ENCODE peak calls at places on chromosomes 2 and 18, in ten cellular contexts. J, Q, I, P, B, D, Z, R, H and M are unnamed samples. For H3K4me1 and H3K9me3, the result is how much of the 10 kb centered on the place peaks cover.

GRCh38 chr2:237431372-237431771 is 17.4 kb upstream of the COL6A3 start:
- DNase-seq in J (no peak), Q (no peak), I (peak), P (no peak), B (no peak), D (no peak), Z (no peak), R (no peak), H (no peak), M (peak)

GRCh38 chr2:187986392-187987105 is 305.1 kb upstream of the GULP1 start:
- DNase-seq in J (no peak), Q (no peak), I (peak), P (no peak), B (no peak), D (no peak), Z (no peak), R (no peak), H (no peak), M (no peak)

GRCh38 chr2:227325824-227326195 is 759 bp downstream of the MFF start:
- DNase-seq in J (peak), Q (peak), I (peak), P (peak), B (no peak), D (no peak), Z (peak), R (peak), H (no peak), M (peak)

GRCh38 chr2:166519391-166519962 is 25.4 kb upstream of the SCN7A start:
- DNase-seq in J (no peak), Q (no peak), I (no peak), P (no peak), B (no peak), D (no peak), Z (no peak), R (peak), H (no peak), M (peak)

GRCh38 chr2:189249171-189249570 is 69.6 kb upstream of the COL5A2 start:
- DNase-seq in J (no peak), Q (no peak), I (peak), P (no peak), B (no peak), D (no peak), Z (no peak), R (no peak), H (no peak), M (peak)

GRCh38 chr2:204431529-204431928 is 113.7 kb upstream of the PARD3B start:
- DNase-seq in J (no peak), Q (no peak), I (no peak), P (no peak), B (no peak), D (no peak), Z (no peak), R (no peak), H (no peak), M (no peak)

GRCh38 chr2:126811101-126811500 is 87.6 kb upstream of the TEX51 start:
- DNase-seq in J (no peak), Q (no peak), I (no peak), P (no peak), B (no peak), D (no peak), Z (no peak), R (no peak), H (no peak), M (no peak)

GRCh38 chr18:28541276-28541930 is 364.5 kb upstream of the CDH2 start:
- DNase-seq in J (no peak), Q (no peak), I (no peak), P (no peak), B (no peak), D (no peak), Z (peak), R (no peak), H (no peak), M (peak)

GRCh38 chr2:95149397-95149984 is 10.2 kb downstream of the ZNF514 start:
- DNase-seq in J (no peak), Q (no peak), I (peak), P (no peak), B (no peak), D (no peak), Z (no peak), R (no peak), H (no peak), M (no peak)

GRCh38 chr2:126657636-126658315 is 1.8 kb downstream of the GYPC start:
- DNase-seq in J (peak), Q (peak), I (peak), P (peak), B (peak), D (peak), Z (peak), R (peak), H (peak), M (peak)

GRCh38 chr18:73653251-73653650 is 494.4 kb downstream of the FBXO15 start:
- DNase-seq in J (no peak), Q (no peak), I (no peak), P (no peak), B (no peak), D (no peak), Z (no peak), R (no peak), H (no peak), M (no peak)

GRCh38 chr2:160308915-160309314 is 108.8 kb upstream of the ITGB6 start:
- DNase-seq in J (no peak), Q (no peak), I (peak), P (no peak), B (no peak), D (no peak), Z (no peak), R (no peak), H (no peak), M (no peak)

GRCh38 chr2:149703281-149703680 is 115.7 kb upstream of the MMADHC start:
- DNase-seq in J (no peak), Q (no peak), I (peak), P (no peak), B (no peak), D (no peak), Z (no peak), R (no peak), H (no peak), M (no peak)

GRCh38 chr2:174007010-174007409 is 41.8 kb upstream of the SP3 start:
- DNase-seq in J (no peak), Q (no peak), I (no peak), P (no peak), B (no peak), D (no peak), Z (no peak), R (no peak), H (no peak), M (no peak)

GRCh38 chr2:35099345-35099744 is 1256.2 kb upstream of the CRIM1 start:
- DNase-seq in J (no peak), Q (no peak), I (no peak), P (no peak), B (no peak), D (no peak), Z (no peak), R (peak), H (no peak), M (no peak)

GRCh38 chr18:46247938-46248337 is 143.8 kb downstream of the HAUS1 start:
- DNase-seq in J (no peak), Q (no peak), I (no peak), P (no peak), B (no peak), D (no peak), Z (no peak), R (no peak), H (no peak), M (no peak)

GRCh38 chr2:177262137-177262536 is 2.4 kb downstream of the NFE2L2 start:
- DNase-seq in J (no peak), Q (no peak), I (peak), P (no peak), B (no peak), D (no peak), Z (no peak), R (no peak), H (no peak), M (no peak)

GRCh38 chr18:46536215-46536874 is 120.7 kb downstream of the LOXHD1 start:
- DNase-seq in J (no peak), Q (no peak), I (peak), P (no peak), B (peak), D (no peak), Z (no peak), R (no peak), H (no peak), M (peak)

GRCh38 chr18:23223641-23224040 is 88.4 kb downstream of the CABLES1 start:
- DNase-seq in J (no peak), Q (no peak), I (no peak), P (no peak), B (no peak), D (no peak), Z (no peak), R (no peak), H (no peak), M (no peak)

GRCh38 chr2:21382980-21383520 is 259.3 kb downstream of the TDRD15 start:
- DNase-seq in J (no peak), Q (no peak), I (no peak), P (no peak), B (no peak), D (no peak), Z (no peak), R (peak), H (no peak), M (no peak)

GRCh38 chr2:176079851-176080539 is 3.8 kb downstream of the EVX2 start:
- DNase-seq in J (no peak), Q (no peak), I (peak), P (no peak), B (no peak), D (no peak), Z (no peak), R (peak), H (no peak), M (peak)

GRCh38 chr2:172173307-172173706 is 70.6 kb upstream of the DLX2 start:
- DNase-seq in J (no peak), Q (no peak), I (peak), P (no peak), B (no peak), D (no peak), Z (no peak), R (no peak), H (no peak), M (no peak)

GRCh38 chr2:197204855-197205254 is 105.7 kb downstream of the ANKRD44 start:
- DNase-seq in J (no peak), Q (no peak), I (peak), P (no peak), B (no peak), D (no peak), Z (no peak), R (no peak), H (no peak), M (peak)

GRCh38 chr2:40103163-40103562 is 324.1 kb upstream of the THUMPD2 start:
- DNase-seq in J (no peak), Q (no peak), I (peak), P (no peak), B (no peak), D (no peak), Z (no peak), R (peak), H (no peak), M (no peak)

GRCh38 chr2:101811226-101812015 is 113.9 kb downstream of the MAP4K4 start:
- DNase-seq in J (no peak), Q (no peak), I (no peak), P (no peak), B (no peak), D (no peak), Z (no peak), R (no peak), H (no peak), M (no peak)

GRCh38 chr2:178101321-178102079 is 10.7 kb upstream of the RBM45 start:
- DNase-seq in J (no peak), Q (no peak), I (peak), P (no peak), B (no peak), D (no peak), Z (no peak), R (no peak), H (no peak), M (no peak)

GRCh38 chr2:184685999-184686841 is 87.9 kb downstream of the ZNF804A start:
- DNase-seq in J (no peak), Q (no peak), I (peak), P (no peak), B (no peak), D (no peak), Z (no peak), R (no peak), H (no peak), M (peak)

GRCh38 chr2:166333809-166334208 is 41.9 kb downstream of the SCN9A start:
- DNase-seq in J (no peak), Q (no peak), I (peak), P (no peak), B (no peak), D (no peak), Z (no peak), R (no peak), H (no peak), M (no peak)

GRCh38 chr2:31235504-31235902 is 1.6 kb downstream of the EHD3 start:
- DNase-seq in J (no peak), Q (no peak), I (peak), P (no peak), B (no peak), D (no peak), Z (no peak), R (no peak), H (no peak), M (no peak)

GRCh38 chr2:101782427-101782792 is 84.9 kb downstream of the MAP4K4 start:
- DNase-seq in J (no peak), Q (no peak), I (no peak), P (no peak), B (no peak), D (no peak), Z (no peak), R (no peak), H (no peak), M (no peak)

GRCh38 chr18:58186258-58186948 is 142.4 kb downstream of the NEDD4L start:
- DNase-seq in J (peak), Q (peak), I (peak), P (no peak), B (no peak), D (no peak), Z (no peak), R (no peak), H (no peak), M (peak)

GRCh38 chr2:60544059-60544458 is 9.4 kb downstream of the BCL11A start:
- DNase-seq in J (no peak), Q (no peak), I (no peak), P (no peak), B (no peak), D (no peak), Z (no peak), R (no peak), H (no peak), M (no peak)

GRCh38 chr18:32772580-32773186 is at the start of gene KLHL14:
- DNase-seq in J (peak), Q (no peak), I (no peak), P (no peak), B (no peak), D (no peak), Z (no peak), R (peak), H (no peak), M (no peak)

GRCh38 chr2:168660859-168661258 is 141.6 kb upstream of the NOSTRIN start:
- DNase-seq in J (no peak), Q (no peak), I (no peak), P (no peak), B (no peak), D (no peak), Z (peak), R (peak), H (no peak), M (no peak)

GRCh38 chr2:206700141-206700540 is 18.1 kb downstream of the DYTN start:
- DNase-seq in J (no peak), Q (no peak), I (peak), P (no peak), B (no peak), D (no peak), Z (no peak), R (no peak), H (no peak), M (no peak)

GRCh38 chr2:133591164-133591563 is 22.9 kb upstream of the NCKAP5 start:
- DNase-seq in J (peak), Q (no peak), I (peak), P (peak), B (no peak), D (no peak), Z (peak), R (no peak), H (no peak), M (peak)

GRCh38 chr2:40095003-40095402 is 315.9 kb upstream of the THUMPD2 start:
- DNase-seq in J (no peak), Q (no peak), I (peak), P (no peak), B (no peak), D (no peak), Z (no peak), R (no peak), H (no peak), M (peak)

GRCh38 chr2:112204411-112204810 is 50.4 kb downstream of the ZC3H8 start:
- DNase-seq in J (no peak), Q (no peak), I (peak), P (no peak), B (no peak), D (no peak), Z (no peak), R (peak), H (no peak), M (no peak)

DNA sequence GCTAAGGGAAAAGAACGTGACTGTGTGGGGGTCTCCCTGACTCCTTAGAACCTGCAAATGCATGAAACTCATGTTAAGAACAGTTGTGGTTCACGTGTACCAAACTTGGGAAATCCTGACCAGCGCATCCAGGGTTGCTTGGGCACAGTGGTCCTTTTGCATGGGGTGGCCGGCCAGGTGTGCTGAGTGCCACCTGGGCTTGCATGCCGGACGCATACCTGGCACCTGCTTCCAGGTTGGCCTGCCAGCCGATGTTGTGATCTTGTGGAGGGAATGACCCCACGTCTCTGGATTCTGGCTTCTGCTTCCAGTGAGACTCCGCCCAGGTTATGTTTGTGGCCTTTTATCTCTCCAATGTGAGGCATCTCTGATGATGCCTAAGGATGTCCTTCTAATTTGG is 118.7 kb downstream of the AGAP1 start:
- DNase-seq in J (no peak), Q (no peak), I (no peak), P (no peak), B (no peak), D (no peak), Z (no peak), R (no peak), H (no peak), M (no peak)
- H3K4me1 ChIP-seq in J (under half), Q (under half), I (half or more), P (under half), B (under half), D (under half), Z (half or more), R (under half), H (under half), M (under half)

GRCh38 chr2:241943961-241944575 is 74.5 kb downstream of the RTP5 start:
- DNase-seq in J (no peak), Q (no peak), I (no peak), P (no peak), B (no peak), D (no peak), Z (no peak), R (no peak), H (no peak), M (no peak)
- H3K9me3 ChIP-seq in J (under half), Q (under half), I (under half), P (under half), B (under half), D (under half), Z (under half), R (under half), H (under half), M (under half)

GRCh38 chr2:230905448-230906430 is 19.3 kb downstream of the GPR55 start:
- DNase-seq in J (peak), Q (no peak), I (peak), P (no peak), B (peak), D (no peak), Z (no peak), R (peak), H (no peak), M (peak)

GRCh38 chr2:230908094-230908594 is 16.9 kb downstream of the GPR55 start:
- DNase-seq in J (no peak), Q (no peak), I (no peak), P (no peak), B (no peak), D (no peak), Z (no peak), R (no peak), H (no peak), M (no peak)

GRCh38 chr2:230906471-230907230 is 18.4 kb downstream of the GPR55 start:
- DNase-seq in J (no peak), Q (no peak), I (no peak), P (peak), B (no peak), D (no peak), Z (no peak), R (no peak), H (no peak), M (peak)

GRCh38 chr2:230908595-230909191 is 16.3 kb downstream of the GPR55 start:
- DNase-seq in J (peak), Q (no peak), I (peak), P (peak), B (no peak), D (no peak), Z (no peak), R (no peak), H (no peak), M (peak)

DNA sequence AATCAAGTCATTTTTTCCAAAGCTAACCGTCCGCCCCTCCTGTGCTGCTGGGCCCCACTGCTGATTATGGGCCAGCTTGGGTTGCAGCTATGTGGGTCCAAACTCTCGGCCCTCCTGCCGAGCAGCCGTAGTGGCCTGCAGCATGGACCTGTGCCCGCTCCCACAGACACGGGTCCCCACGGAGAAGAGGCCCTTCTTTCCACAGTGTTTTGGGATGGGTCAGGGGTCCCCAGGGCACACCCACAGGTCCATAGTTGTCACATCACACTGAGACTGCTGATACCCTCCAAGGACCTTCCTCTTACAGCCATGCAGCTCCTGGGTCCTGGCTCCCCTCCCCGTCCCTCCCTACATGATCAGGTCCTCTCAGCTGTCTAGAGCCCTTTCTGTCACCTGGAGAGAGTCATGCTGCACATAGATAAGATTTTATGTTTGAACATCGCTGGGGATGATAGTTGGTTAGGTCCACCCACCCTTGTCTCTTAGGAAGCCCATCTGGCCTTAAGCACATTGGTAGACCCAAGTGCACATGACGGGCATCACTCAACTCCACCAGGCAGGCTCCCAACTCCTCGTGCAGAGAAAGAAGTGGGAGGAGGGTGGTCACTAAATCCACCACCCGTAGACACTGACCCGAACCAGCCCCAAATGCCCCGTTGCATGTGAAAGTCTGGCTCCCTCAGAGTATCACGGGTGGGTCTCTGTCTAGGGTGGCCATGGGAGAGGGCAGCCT is 17.5 kb downstream of the GPR55 start:
- DNase-seq in J (no peak), Q (no peak), I (no peak), P (peak), B (no peak), D (no peak), Z (no peak), R (no peak), H (no peak), M (no peak)
- H3K4me1 ChIP-seq in J (under half), Q (under half), I (under half), P (under half), B (under half), D (under half), Z (under half), R (under half), H (under half), M (under half)

GRCh38 chr2:240523451-240524281 is 34.1 kb downstream of the ANKMY1 start:
- DNase-seq in J (no peak), Q (no peak), I (no peak), P (no peak), B (no peak), D (no peak), Z (no peak), R (no peak), H (no peak), M (no peak)
- H3K9me3 ChIP-seq in J (under half), Q (under half), I (under half), P (under half), B (under half), D (under half), Z (under half), R (under half), H (under half), M (under half)

DNA sequence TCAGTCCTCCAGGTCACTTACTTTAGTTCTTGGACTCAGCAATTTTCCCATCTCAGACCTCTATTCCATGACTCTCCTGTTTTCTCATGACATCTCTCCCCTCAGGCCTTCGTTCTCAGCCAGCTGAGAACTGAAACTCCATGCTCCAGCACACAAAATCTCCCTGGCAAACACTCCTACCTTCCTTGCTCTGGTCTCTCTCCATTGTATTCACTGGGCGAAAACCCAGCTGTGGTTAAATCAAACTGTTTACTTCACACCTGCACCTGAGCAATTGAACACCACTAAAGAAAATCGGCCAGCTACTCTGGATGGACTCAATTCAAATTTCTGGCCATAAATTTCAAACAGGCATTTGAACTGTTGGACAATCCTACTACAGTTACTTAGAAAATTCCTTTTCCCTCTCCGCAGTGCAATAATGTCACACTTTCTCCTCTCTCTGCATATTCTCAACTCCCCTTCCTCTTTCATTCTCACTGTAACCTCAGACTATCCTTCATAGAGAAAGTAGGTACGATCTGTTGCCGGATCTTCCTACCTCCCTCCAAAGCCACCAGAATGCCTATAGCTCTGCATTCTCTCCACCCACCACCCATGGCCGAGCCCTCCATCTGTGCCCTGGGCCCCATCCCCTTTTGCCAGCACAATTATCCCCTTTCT is 127.7 kb upstream of the SLC1A4 start:
- DNase-seq in J (no peak), Q (no peak), I (no peak), P (no peak), B (no peak), D (no peak), Z (no peak), R (no peak), H (no peak), M (no peak)
- H3K4me1 ChIP-seq in J (under half), Q (under half), I (half or more), P (under half), B (under half), D (half or more), Z (half or more), R (under half), H (under half), M (under half)